ENCODE peak calls at places on chromosomes 2 and 18, in six cellular contexts. W is astrocyte of the spinal cord, J is osteocyte, E is body of pancreas, A is AG09309, X is fibroblast of villous mesenchyme. C is an unnamed sample.

GRCh38 chr2:72106978-72107377 is 40.7 kb downstream of the CYP26B1 start:
- DNase-seq in W (no peak), J (peak; percentile 27), E (no peak), A (no peak), X (no peak), C (no peak)

GRCh38 chr2:59277656-59278055 is 1036.5 kb upstream of the FANCL start:
- DNase-seq in W (no peak), J (no peak), E (no peak), A (no peak), X (peak; percentile 2), C (no peak)

GRCh38 chr2:97988722-97989121 is 7.0 kb downstream of the TMEM131 start:
- DNase-seq in W (no peak), J (no peak), E (no peak), A (no peak), X (no peak), C (no peak)

GRCh38 chr2:157620956-157621355 is 7.7 kb downstream of the ACVR1C start:
- DNase-seq in W (peak; percentile 42), J (no peak), E (no peak), A (no peak), X (no peak), C (no peak)

GRCh38 chr18:48777026-48777736 is 173.6 kb downstream of the SMAD7 start:
- DNase-seq in W (peak; percentile 45), J (no peak), E (peak; percentile 60), A (no peak), X (peak; percentile 74), C (peak; percentile 91)

GRCh38 chr2:86570069-86570468 is 6.8 kb upstream of the CHMP3 start:
- DNase-seq in W (no peak), J (no peak), E (no peak), A (no peak), X (no peak), C (no peak)

GRCh38 chr18:45071959-45072358 is 391.3 kb downstream of the SETBP1 start:
- DNase-seq in W (no peak), J (no peak), E (no peak), A (no peak), X (no peak), C (no peak)

GRCh38 chr2:6845312-6845711 is 20.4 kb downstream of the CMPK2 start:
- DNase-seq in W (peak; percentile 20), J (no peak), E (no peak), A (no peak), X (peak; percentile 25), C (no peak)

GRCh38 chr2:181393472-181393871 is 63.7 kb upstream of the ITGA4 start:
- DNase-seq in W (peak; percentile 80), J (no peak), E (no peak), A (no peak), X (peak; percentile 56), C (peak; percentile 31)

GRCh38 chr2:17969661-17970060 is 91.2 kb downstream of the KCNS3 start:
- DNase-seq in W (no peak), J (no peak), E (no peak), A (no peak), X (no peak), C (no peak)

GRCh38 chr2:59301466-59302402 is 1060.6 kb upstream of the FANCL start:
- DNase-seq in W (peak; percentile 65), J (no peak), E (peak; percentile 49), A (peak; percentile 45), X (peak; percentile 78), C (peak; percentile 9)

GRCh38 chr2:183117226-183117625 is 7.0 kb upstream of the NUP35 start:
- DNase-seq in W (no peak), J (no peak), E (no peak), A (no peak), X (no peak), C (no peak)

GRCh38 chr2:136134126-136134525 is 16.2 kb upstream of the CXCR4 start:
- DNase-seq in W (no peak), J (no peak), E (no peak), A (no peak), X (no peak), C (peak; percentile 35)

GRCh38 chr18:2627821-2628276 is 27.7 kb upstream of the SMCHD1 start:
- DNase-seq in W (peak; percentile 6), J (no peak), E (no peak), A (no peak), X (no peak), C (no peak)

GRCh38 chr2:115165529-115166109 is 723.2 kb downstream of the DPP10 start:
- DNase-seq in W (peak; percentile 14), J (no peak), E (peak; percentile 46), A (no peak), X (peak; percentile 22), C (peak; percentile 16)

GRCh38 chr2:157868993-157869392 is 7.1 kb downstream of the ACVR1 start:
- DNase-seq in W (no peak), J (no peak), E (no peak), A (no peak), X (no peak), C (no peak)

GRCh38 chr2:172287605-172288326 is 139.6 kb upstream of the ITGA6 start:
- DNase-seq in W (no peak), J (no peak), E (no peak), A (no peak), X (no peak), C (no peak)

GRCh38 chr2:168920504-168921157 is 19.5 kb downstream of the G6PC2 start:
- DNase-seq in W (peak; percentile 36), J (no peak), E (no peak), A (peak; percentile 4), X (peak; percentile 43), C (peak; percentile 38)

GRCh38 chr2:238854699-238855111 is 6.8 kb downstream of the TWIST2 start:
- DNase-seq in W (no peak), J (peak; percentile 74), E (no peak), A (no peak), X (peak; percentile 51), C (no peak)

GRCh38 chr2:238855891-238856580 is 8.2 kb downstream of the TWIST2 start:
- DNase-seq in W (no peak), J (no peak), E (no peak), A (no peak), X (no peak), C (no peak)

GRCh38 chr2:238854246-238854645 is 6.4 kb downstream of the TWIST2 start:
- DNase-seq in W (no peak), J (no peak), E (no peak), A (no peak), X (no peak), C (no peak)

GRCh38 chr2:238853724-238854123 is 5.8 kb downstream of the TWIST2 start:
- DNase-seq in W (no peak), J (peak; percentile 30), E (no peak), A (no peak), X (peak; percentile 67), C (no peak)

DNA sequence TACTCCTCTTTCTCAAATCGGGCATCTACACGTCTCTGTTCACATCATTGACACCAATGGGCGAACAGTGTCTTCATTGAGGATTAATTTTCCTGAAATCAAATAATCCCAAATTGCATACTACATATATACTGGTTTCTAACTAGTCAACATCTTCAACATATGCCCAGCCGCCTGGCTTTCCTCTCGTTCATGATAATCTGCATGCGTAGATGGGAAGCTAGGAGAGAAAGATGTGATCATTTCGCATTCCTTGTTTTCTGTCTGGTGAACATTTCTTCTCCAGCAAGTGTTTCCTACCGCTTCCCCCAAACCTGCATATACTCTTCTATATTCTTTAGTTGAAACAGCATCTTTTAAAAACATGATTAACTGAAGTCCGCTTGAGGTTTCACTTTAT is 7.4 kb downstream of the TWIST2 start:
- DNase-seq in W (no peak), J (no peak), E (no peak), A (no peak), X (no peak), C (no peak)
- TF ChIP-seq CTCF in W (no peak), J (no peak), E (no peak), A (no peak), X (no peak), C (no peak)

GRCh38 chr2:70619167-70619566 is 65.5 kb upstream of the TGFA start:
- DNase-seq in W (no peak), J (no peak), E (no peak), A (no peak), X (no peak), C (no peak)

GRCh38 chr2:70616168-70616694 is 62.6 kb upstream of the TGFA start:
- DNase-seq in W (no peak), J (no peak), E (no peak), A (no peak), X (no peak), C (no peak)

GRCh38 chr2:70620020-70620419 is 66.4 kb upstream of the TGFA start:
- DNase-seq in W (no peak), J (no peak), E (no peak), A (no peak), X (no peak), C (no peak)

GRCh38 chr2:70613510-70613909 is 59.9 kb upstream of the TGFA start:
- DNase-seq in W (no peak), J (no peak), E (no peak), A (no peak), X (no peak), C (no peak)

GRCh38 chr2:70615222-70615621 is 61.6 kb upstream of the TGFA start:
- DNase-seq in W (no peak), J (no peak), E (no peak), A (no peak), X (no peak), C (no peak)
- TF ChIP-seq CTCF in W (no peak), J (no peak), E (no peak), A (no peak), X (no peak), C (no peak)

GRCh38 chr2:219493086-219493485 is 5.6 kb upstream of the GMPPA start:
- DNase-seq in W (no peak), J (no peak), E (no peak), A (no peak), X (no peak), C (no peak)

GRCh38 chr2:219490186-219490585 is 8.5 kb upstream of the GMPPA start:
- DNase-seq in W (no peak), J (no peak), E (no peak), A (no peak), X (no peak), C (no peak)

GRCh38 chr2:219490600-219491130 is 8.0 kb upstream of the GMPPA start:
- DNase-seq in W (no peak), J (no peak), E (no peak), A (no peak), X (no peak), C (no peak)

GRCh38 chr2:219492575-219492974 is 6.1 kb upstream of the GMPPA start:
- DNase-seq in W (no peak), J (no peak), E (no peak), A (no peak), X (no peak), C (no peak)

GRCh38 chr2:219491278-219491967 is 7.3 kb upstream of the GMPPA start:
- DNase-seq in W (no peak), J (no peak), E (no peak), A (no peak), X (no peak), C (no peak)
- TF ChIP-seq CTCF in W (no peak), J (no peak), E (no peak), A (no peak), X (no peak), C (no peak)

DNA sequence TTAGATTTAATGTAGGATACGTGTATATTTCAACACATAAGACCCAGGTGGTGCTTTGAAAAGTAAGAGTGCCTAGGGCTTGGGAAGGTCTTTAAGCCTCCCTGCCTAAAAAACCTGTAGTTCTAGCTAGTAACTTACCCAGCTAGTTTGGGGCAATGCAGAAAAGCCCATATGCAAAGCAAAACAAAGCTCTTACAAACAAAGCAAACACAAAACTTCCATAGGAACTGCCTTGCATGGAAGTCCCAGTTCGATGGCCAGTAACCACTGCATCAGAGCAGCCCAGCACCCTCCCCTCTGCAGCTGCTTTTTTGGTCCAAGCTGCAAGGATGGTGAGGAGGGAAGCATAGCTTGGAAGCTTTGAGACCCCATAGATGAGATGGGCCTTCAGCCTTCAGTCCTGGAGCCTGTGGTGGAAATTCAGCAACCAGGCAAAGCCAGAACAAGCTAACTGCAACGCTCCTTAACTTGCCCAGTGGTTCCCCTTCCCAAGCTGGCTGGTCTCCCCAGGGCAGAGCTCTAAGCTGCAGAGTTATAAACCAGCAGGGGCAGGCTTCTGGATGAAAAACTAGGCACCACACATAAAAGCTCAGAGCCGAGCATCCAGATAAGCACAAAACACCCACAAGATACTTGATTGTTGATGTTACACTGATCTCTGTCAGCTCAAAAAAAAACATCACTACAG is 16.2 kb downstream of the C2orf76 start:
- DNase-seq in W (no peak), J (no peak), E (no peak), A (no peak), X (peak; percentile 5), C (no peak)
- TF ChIP-seq CTCF in W (no peak), J (no peak), E (no peak), A (no peak), X (peak; percentile 15), C (no peak)